ENCODE peak calls at places on chromosomes 12 and 14, in four cellular contexts. Q is CD8-positive, alpha-beta memory T cell; T is cardiac muscle cell; Y is CD8-positive, alpha-beta T cell. C is an unnamed sample.
A peak's percentile ranks its signal among the peaks of the same experiment; 100 is the strongest.

GRCh38 chr12:122394626-122395194 is 27.8 kb downstream of the CLIP1 start:
- DNase-seq in Q (no peak), Y (no peak), T (no peak), C (no peak)

GRCh38 chr12:95182868-95183415 is 34.3 kb downstream of the FGD6 start:
- DNase-seq in T (no peak), Q (no peak), Y (no peak), C (no peak)

GRCh38 chr12:29610473-29611174 is 113.1 kb upstream of the OVCH1 start:
- DNase-seq in T (no peak), Q (no peak), Y (no peak), C (no peak)

GRCh38 chr14:85471156-85471555 is 58.8 kb upstream of the FLRT2 start:
- DNase-seq in Y (no peak), T (no peak), Q (no peak), C (no peak)

GRCh38 chr12:7217475-7218069 is 28.1 kb downstream of the PEX5 start:
- DNase-seq in T (no peak), Y (no peak), Q (no peak), C (no peak)

GRCh38 chr12:47920913-47921312 is 16.1 kb upstream of the VDR start:
- DNase-seq in T (no peak), Y (no peak), Q (no peak), C (no peak)

GRCh38 chr12:124395986-124396385 is 101.1 kb downstream of the RFLNA start:
- DNase-seq in T (no peak), Y (no peak), Q (no peak), C (no peak)

GRCh38 chr12:108126212-108126611 is 2.9 kb upstream of the WSCD2 start:
- DNase-seq in Y (no peak), T (no peak), Q (no peak), C (no peak)

GRCh38 chr12:124847113-124847512 is 16.6 kb downstream of the SCARB1 start:
- DNase-seq in Q (no peak), Y (no peak), T (no peak), C (peak; percentile 48)

GRCh38 chr14:76091036-76091435 is 60.7 kb upstream of the GPATCH2L start:
- DNase-seq in Q (no peak), T (no peak), Y (no peak), C (peak; percentile 73)

GRCh38 chr12:67515679-67516363 is 132.7 kb upstream of the DYRK2 start:
- DNase-seq in T (no peak), Q (peak; percentile 66), Y (peak; percentile 38), C (no peak)

GRCh38 chr12:74021937-74022336 is 515.7 kb upstream of the ATXN7L3B start:
- DNase-seq in Q (peak; percentile 30), T (peak; percentile 76), Y (no peak), C (peak; percentile 84)

GRCh38 chr14:102819176-102819628 is 42.0 kb downstream of the TRAF3 start:
- DNase-seq in T (no peak), Y (peak; percentile 34), Q (peak; percentile 75), C (no peak)

GRCh38 chr14:33736979-33737378 is 213.9 kb downstream of the EGLN3 start:
- DNase-seq in Q (no peak), Y (no peak), T (no peak), C (no peak)

GRCh38 chr12:98002887-98003493 is 512.4 kb upstream of the TMPO start:
- DNase-seq in Y (no peak), Q (no peak), T (peak; percentile 41), C (peak; percentile 54)

GRCh38 chr12:79156846-79157463 is 292.4 kb downstream of the SYT1 start:
- DNase-seq in Y (no peak), T (no peak), Q (no peak), C (no peak)

GRCh38 chr14:22002860-22003284 is 329.3 kb upstream of the OR4E1 start:
- DNase-seq in Q (peak; percentile 74), Y (peak; percentile 67), T (peak; percentile 28), C (peak; percentile 58)

GRCh38 chr12:54009171-54010052 is 627 bp downstream of the HOXC8 start:
- DNase-seq in Q (no peak), Y (no peak), T (no peak), C (no peak)

GRCh38 chr14:32709072-32709471 is 229.6 kb upstream of the NPAS3 start:
- DNase-seq in Y (no peak), Q (no peak), T (no peak), C (peak; percentile 65)

GRCh38 chr14:61147898-61148549 is 133.1 kb downstream of the TMEM30B start:
- DNase-seq in Q (no peak), T (no peak), Y (no peak), C (no peak)

GRCh38 chr12:98373019-98373554 is 142.3 kb upstream of the TMPO start:
- DNase-seq in Y (no peak), T (peak; percentile 57), Q (no peak), C (no peak)

GRCh38 chr14:71591929-71592328 is 340.3 kb upstream of the RGS6 start:
- DNase-seq in Q (no peak), T (no peak), Y (no peak), C (no peak)

GRCh38 chr12:110965574-110965973 is 45.2 kb upstream of the MYL2 start:
- DNase-seq in Y (no peak), T (no peak), Q (no peak), C (peak; percentile 86)

GRCh38 chr12:27244680-27245005 is 557 bp downstream of the STK38L start:
- DNase-seq in Q (no peak), Y (no peak), T (no peak), C (no peak)

GRCh38 chr12:27245039-27245438 is 953 bp downstream of the STK38L start:
- DNase-seq in T (peak; percentile 3), Q (no peak), Y (no peak), C (no peak)

GRCh38 chr12:27243804-27244679 is at the start of gene STK38L:
- DNase-seq in Q (peak; percentile 97), T (peak; percentile 93), Y (peak; percentile 95), C (peak; percentile 98)

GRCh38 chr12:27246141-27246540 is 2.1 kb downstream of the STK38L start:
- DNase-seq in Y (no peak), T (no peak), Q (no peak), C (no peak)

DNA sequence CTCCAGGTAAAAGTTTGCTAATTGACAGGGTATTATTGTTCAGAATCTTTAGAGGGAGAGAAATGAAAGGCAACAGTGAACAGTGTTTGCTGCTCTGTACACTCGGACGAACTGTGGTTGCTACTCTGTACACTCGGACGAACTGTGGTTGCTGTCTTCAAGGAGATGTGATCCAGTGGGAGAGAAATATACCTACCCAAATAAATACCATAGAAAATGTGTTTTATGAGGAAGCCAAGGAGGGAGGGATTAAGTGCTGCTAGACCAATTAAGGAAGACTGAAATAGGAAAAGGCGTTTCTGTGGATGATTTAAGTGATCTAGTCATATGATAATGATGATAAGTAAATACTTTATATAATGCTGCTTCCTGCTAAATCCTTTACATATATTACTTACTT is 2.7 kb downstream of the STK38L start:
- DNase-seq in T (no peak), Q (no peak), Y (no peak), C (no peak)
- H3K4me3 ChIP-seq in T (no peak overlapping the region), Q (no peak overlapping the region), Y (no peak overlapping the region), C (no peak overlapping the region)

GRCh38 chr12:49294086-49294803 is 702 bp upstream of the PRPH start:
- DNase-seq in T (no peak), Q (no peak), Y (no peak), C (no peak)

GRCh38 chr12:49295087-49296001 is at the start of gene PRPH:
- DNase-seq in T (peak; percentile 33), Q (no peak), Y (no peak), C (peak; percentile 17)

GRCh38 chr12:49293056-49293956 is 1.6 kb upstream of the PRPH start:
- DNase-seq in Q (no peak), Y (no peak), T (no peak), C (peak; percentile 23)

GRCh38 chr12:49296034-49296835 is 1.3 kb downstream of the PRPH start:
- DNase-seq in T (peak; percentile 57), Y (peak; percentile 66), Q (peak; percentile 70), C (peak; percentile 64)

GRCh38 chr12:49294804-49295086 is 202 bp upstream of the PRPH start:
- DNase-seq in T (no peak), Y (no peak), Q (no peak), C (no peak)
- H3K27me3 ChIP-seq in T (peaks cover 90% of the 10 kb centered on the region), Y (peaks cover 36% of the 10 kb centered on the region), Q (peaks cover 39% of the 10 kb centered on the region), C (no peaks in the 10 kb centered on the region)

GRCh38 chr12:62933220-62933870 is 1.6 kb downstream of the PPM1H start:
- DNase-seq in T (peak; percentile 19), Y (no peak), Q (no peak), C (peak; percentile 54)
- H3K4me3 ChIP-seq in T (peak overlapping the region; percentile 87), Y (no peak overlapping the region), Q (peak overlapping the region; percentile 8), C (peak overlapping the region; percentile 74)

GRCh38 chr14:69263364-69263763 is 3.4 kb downstream of the GALNT16 start:
- DNase-seq in T (no peak), Q (no peak), Y (no peak), C (no peak)

GRCh38 chr14:69260246-69260978 is 454 bp downstream of the GALNT16 start:
- DNase-seq in Q (no peak), Y (no peak), T (peak; percentile 68), C (no peak)

GRCh38 chr14:69262516-69262915 is 2.6 kb downstream of the GALNT16 start:
- DNase-seq in T (no peak), Y (no peak), Q (no peak), C (no peak)

GRCh38 chr14:69260979-69261605 is 1.1 kb downstream of the GALNT16 start:
- DNase-seq in Y (no peak), T (peak; percentile 51), Q (no peak), C (peak; percentile 24)

DNA sequence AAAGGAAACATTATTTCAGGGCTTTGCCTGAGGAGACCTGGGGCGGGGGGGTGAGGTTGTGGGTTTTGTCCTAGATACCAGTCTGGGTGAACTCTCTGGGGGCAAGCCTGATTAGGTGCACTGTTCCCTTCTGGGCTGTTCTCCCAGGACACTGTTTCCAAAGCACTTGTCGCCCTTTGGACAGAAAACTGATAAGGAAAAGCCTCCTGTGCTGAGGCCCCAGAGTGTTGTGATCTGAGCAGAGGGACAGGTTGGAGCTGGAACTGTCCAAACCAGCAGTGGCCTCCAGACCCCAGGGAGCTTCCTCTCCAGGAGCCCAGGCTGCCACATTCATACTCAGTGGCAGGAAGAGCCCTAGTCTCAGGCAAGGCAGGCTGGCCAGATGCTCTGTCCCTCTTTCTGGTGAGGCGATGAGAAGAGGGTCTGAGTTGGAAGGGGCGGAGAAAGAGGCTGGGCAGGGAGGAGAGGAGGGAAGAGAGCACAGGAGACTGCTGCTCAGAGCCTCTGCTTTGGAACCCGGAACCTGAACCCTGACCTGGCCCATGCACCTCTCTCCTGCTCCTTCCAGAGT is 1.9 kb downstream of the GALNT16 start:
- DNase-seq in Q (no peak), Y (no peak), T (peak; percentile 53), C (no peak)
- H3K27me3 ChIP-seq in Q (peaks cover 18% of the 10 kb centered on the region), Y (peaks cover 15% of the 10 kb centered on the region), T (peaks cover 28% of the 10 kb centered on the region), C (no peaks in the 10 kb centered on the region)

GRCh38 chr12:84117190-84117589 is 795.4 kb downstream of the SLC6A15 start:
- DNase-seq in T (no peak), Y (no peak), Q (no peak), C (no peak)

GRCh38 chr12:84113666-84114065 is 798.9 kb downstream of the SLC6A15 start:
- DNase-seq in Y (no peak), T (no peak), Q (no peak), C (no peak)
- H3K4me3 ChIP-seq in Y (no peak overlapping the region), T (no peak overlapping the region), Q (no peak overlapping the region), C (no peak overlapping the region)

GRCh38 chr14:38209572-38210159 is 2.0 kb downstream of the SSTR1 start:
- DNase-seq in T (no peak), Y (no peak), Q (no peak), C (no peak)

GRCh38 chr14:38208825-38209562 is 1.3 kb downstream of the SSTR1 start:
- DNase-seq in Q (no peak), T (peak; percentile 60), Y (no peak), C (no peak)

GRCh38 chr14:38206689-38207088 is 1.0 kb upstream of the SSTR1 start:
- DNase-seq in Q (no peak), Y (no peak), T (no peak), C (no peak)

GRCh38 chr14:38207342-38207741 is 362 bp upstream of the SSTR1 start:
- DNase-seq in Y (no peak), Q (no peak), T (no peak), C (no peak)

GRCh38 chr14:38207830-38208815 is at the start of gene SSTR1:
- DNase-seq in Q (no peak), Y (no peak), T (peak; percentile 27), C (peak; percentile 13)
- H3K27me3 ChIP-seq in Q (peaks cover 21% of the 10 kb centered on the region), Y (peaks cover 5% of the 10 kb centered on the region), T (peaks cover 87% of the 10 kb centered on the region), C (no peaks in the 10 kb centered on the region)